ENCODE peak calls at places on chromosome 10, in ten cellular contexts. W is BJ, I is fibroblast of mammary gland, A is foreskin fibroblast, G is K562, N is AG10803, L is bronchial epithelial cell, J is mucosa of descending colon, V is lung, S is AG04450. D is an unnamed sample.
A peak's percentile ranks its signal among the peaks of the same experiment; 100 is the strongest.

GRCh38 chr10:26213157-26213780 is 3.3 kb upstream of the GAD2 start:
- DNase-seq in J (no peak), S (no peak), V (no peak), L (no peak), N (no peak), W (no peak), A (no peak), I (no peak), G (no peak), D (no peak)

GRCh38 chr10:31321396-31321941 is 2.5 kb downstream of the ZEB1 start:
- DNase-seq in V (no peak), J (peak; percentile 3), W (no peak), G (no peak), S (no peak), I (peak; percentile 27), N (no peak), A (peak; percentile 21), L (peak; percentile 10), D (no peak)

GRCh38 chr10:22322663-22323160 is 1.8 kb downstream of the BMI1 start:
- DNase-seq in I (no peak), J (no peak), G (no peak), N (no peak), S (no peak), W (no peak), A (no peak), L (no peak), V (no peak), D (no peak)

GRCh38 chr10:25047902-25048301 is 31.5 kb downstream of the THNSL1 start:
- DNase-seq in G (peak; percentile 68), V (no peak), J (no peak), I (peak; percentile 92), L (peak; percentile 89), W (peak; percentile 55), N (peak; percentile 88), S (no peak), A (peak; percentile 68), D (peak; percentile 57)

GRCh38 chr10:4262449-4262848 is 477.4 kb upstream of the KLF6 start:
- DNase-seq in L (no peak), G (no peak), J (no peak), I (no peak), W (no peak), N (no peak), S (no peak), V (no peak), A (no peak), D (no peak)

GRCh38 chr10:71270301-71270777 is 48.7 kb upstream of the SLC29A3 start:
- DNase-seq in W (no peak), I (peak; percentile 86), N (peak; percentile 80), G (peak; percentile 84), V (no peak), A (peak; percentile 87), L (peak; percentile 60), S (no peak), J (peak; percentile 86), D (no peak)

GRCh38 chr10:15472431-15473400 is 101.6 kb upstream of the FAM171A1 start:
- DNase-seq in V (no peak), I (peak; percentile 92), N (peak; percentile 91), J (no peak), W (no peak), G (no peak), A (peak; percentile 34), S (peak; percentile 1), L (no peak), D (peak; percentile 46)

GRCh38 chr10:102046095-102046494 is 9.9 kb downstream of the ARMH3 start:
- DNase-seq in J (no peak), W (no peak), L (no peak), N (no peak), I (no peak), G (no peak), S (no peak), A (no peak), V (no peak), D (no peak)

GRCh38 chr10:98055875-98056516 is 25.6 kb upstream of the CRTAC1 start:
- DNase-seq in L (peak; percentile 27), J (no peak), V (no peak), G (peak; percentile 32), N (no peak), I (peak; percentile 31), A (peak; percentile 37), W (no peak), S (no peak), D (no peak)

GRCh38 chr10:91604462-91604935 is 28.4 kb downstream of the PPP1R3C start:
- DNase-seq in A (peak; percentile 43), J (no peak), G (no peak), S (no peak), L (no peak), N (no peak), I (no peak), W (no peak), V (no peak), D (no peak)

GRCh38 chr10:92150798-92151197 is 140.1 kb downstream of the CPEB3 start:
- DNase-seq in V (no peak), W (no peak), G (no peak), L (no peak), N (no peak), A (no peak), I (no peak), J (no peak), S (no peak), D (no peak)

GRCh38 chr10:114301951-114302710 is 63.1 kb downstream of the VWA2 start:
- DNase-seq in A (no peak), I (no peak), G (no peak), J (no peak), L (no peak), V (no peak), N (no peak), S (no peak), W (no peak), D (no peak)

GRCh38 chr10:114303556-114303955 is 64.5 kb downstream of the VWA2 start:
- DNase-seq in J (no peak), N (no peak), A (no peak), G (no peak), I (no peak), L (no peak), V (no peak), W (no peak), S (no peak), D (no peak)

GRCh38 chr10:114300036-114300645 is 61.1 kb downstream of the VWA2 start:
- DNase-seq in V (no peak), N (no peak), G (no peak), I (no peak), L (no peak), A (no peak), S (no peak), W (no peak), J (no peak), D (no peak)

GRCh38 chr10:114304017-114304565 is 65.0 kb downstream of the VWA2 start:
- DNase-seq in J (peak; percentile 94), N (peak; percentile 78), V (peak; percentile 79), L (peak; percentile 81), S (peak; percentile 73), A (peak; percentile 88), I (peak; percentile 76), W (peak; percentile 40), G (peak; percentile 62), D (peak; percentile 58)

GRCh38 chr10:114301177-114301576 is 62.1 kb downstream of the VWA2 start:
- DNase-seq in I (no peak), J (no peak), V (no peak), G (peak; percentile 23), A (no peak), S (no peak), W (no peak), L (peak; percentile 89), N (no peak), D (no peak)
- H3K4me3 ChIP-seq in I (no peak overlapping the region), J (no peak overlapping the region), V (no peak overlapping the region), G (no peak overlapping the region), A (no peak overlapping the region), S (no peak overlapping the region), W (no peak overlapping the region), L (no peak overlapping the region), N (no peak overlapping the region), D (no peak overlapping the region)

DNA sequence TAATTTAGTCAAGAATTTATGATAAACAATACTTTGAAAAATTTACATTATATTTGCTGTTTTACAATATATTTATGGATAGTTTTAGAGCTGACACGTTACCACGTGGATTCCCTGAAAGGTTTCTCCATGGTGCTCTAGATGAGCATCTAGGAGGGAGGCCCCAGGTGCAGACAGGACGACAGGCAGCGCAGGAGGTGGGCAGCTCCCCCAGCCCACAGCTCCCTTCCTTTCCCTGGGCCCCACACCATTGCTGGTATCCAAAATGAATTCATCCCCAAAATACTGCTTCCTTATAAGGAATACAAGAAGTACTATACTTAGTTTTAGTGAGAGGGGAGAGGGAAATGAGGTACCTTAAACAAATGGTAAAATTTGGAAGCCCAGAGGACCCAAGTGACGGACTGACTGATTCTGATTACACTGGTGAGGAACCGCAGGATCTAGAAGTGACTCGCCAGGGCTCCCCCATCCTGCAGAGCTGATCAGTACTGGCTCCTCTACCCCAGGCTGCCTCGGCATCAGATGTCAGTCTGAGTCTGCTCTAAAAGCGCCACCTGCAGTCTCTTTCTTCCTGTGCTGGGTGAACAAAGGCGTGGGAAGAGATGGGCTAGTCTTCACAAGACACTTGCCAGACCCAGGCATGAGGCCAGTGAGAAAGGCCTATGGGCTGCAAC is 89.2 kb downstream of the DLG5 start:
- DNase-seq in I (peak; percentile 61), L (peak; percentile 53), S (peak; percentile 41), N (peak; percentile 8), W (no peak), G (peak; percentile 84), V (no peak), A (peak; percentile 70), J (peak; percentile 34), D (no peak)
- TF ChIP-seq CTCF in I (no peak), L (peak; percentile 25), S (peak; percentile 41), N (no peak), W (no peak), G (peak; percentile 88), V (no peak), A (peak; percentile 16), J (no peak), D (no peak)

DNA sequence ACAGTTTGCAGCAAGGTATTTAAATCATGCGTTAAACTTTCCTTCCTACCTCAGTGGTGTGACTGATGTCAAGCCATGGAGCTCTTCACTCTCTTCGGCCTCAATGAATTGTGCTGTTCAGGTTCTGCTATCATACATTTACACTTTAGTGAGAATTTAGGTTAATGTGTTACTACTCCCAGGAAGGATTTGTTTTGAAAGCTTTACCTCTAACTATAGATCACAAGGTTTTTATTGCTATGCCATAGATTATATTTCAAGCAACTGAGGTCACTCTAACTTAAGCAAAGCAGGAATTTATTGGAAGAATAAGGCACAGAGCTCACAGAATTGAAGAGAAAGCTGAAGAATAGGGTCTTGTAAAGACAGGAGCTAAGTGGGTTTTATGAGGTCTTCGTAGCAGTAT is 11.0 kb upstream of the ADD3 start:
- DNase-seq in J (no peak), A (no peak), I (no peak), N (no peak), V (no peak), L (no peak), W (no peak), S (no peak), G (no peak), D (no peak)
- H3K4me3 ChIP-seq in J (no peak overlapping the region), A (no peak overlapping the region), I (no peak overlapping the region), N (no peak overlapping the region), V (no peak overlapping the region), L (no peak overlapping the region), W (no peak overlapping the region), S (no peak overlapping the region), G (no peak overlapping the region), D (no peak overlapping the region)

DNA sequence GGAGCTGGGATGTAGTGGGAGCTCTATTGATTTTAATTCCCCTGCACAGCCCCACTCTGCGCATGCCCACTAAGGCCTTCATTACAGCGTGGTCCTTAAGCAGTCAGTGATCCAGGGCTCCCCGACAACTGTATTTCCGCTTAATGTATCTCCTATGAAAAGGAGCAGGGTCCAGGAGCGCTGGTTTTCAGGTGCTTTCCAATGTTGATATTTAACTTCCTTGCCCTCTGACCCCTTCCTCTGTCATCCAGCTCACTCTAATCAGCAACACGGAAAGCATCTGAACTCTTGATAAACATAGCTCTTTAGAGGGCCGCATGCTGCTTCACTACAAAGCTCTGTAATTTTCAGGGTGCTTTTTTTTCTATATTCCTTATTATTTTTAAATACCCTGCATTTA is 466.1 kb upstream of the CELF2 start:
- DNase-seq in S (no peak), W (no peak), L (no peak), I (no peak), V (no peak), N (no peak), G (no peak), J (no peak), A (no peak), D (no peak)
- TF ChIP-seq CTCF in S (no peak), W (no peak), L (no peak), I (no peak), V (no peak), N (no peak), G (no peak), J (no peak), A (no peak), D (no peak)

D was measured in AG09309.